ENCODE peak calls at places on chromosomes 16 and 17, in five cellular contexts. N is skeletal muscle cell, A is GM23338, D is endothelial cell, R is AG10803. C is an unnamed sample.

GRCh38 chr17:16617481-16618060 is 36.1 kb downstream of the ZNF624 start:
- DNase-seq in N (no peak), A (no peak), D (no peak), R (no peak), C (no peak)

GRCh38 chr17:67366193-67367157 is at the start of gene PSMD12:
- DNase-seq in N (peak), A (peak), D (peak), R (peak), C (peak)

GRCh38 chr16:12576878-12577277 is 226.8 kb downstream of the CPPED1 start:
- DNase-seq in N (no peak), A (no peak), D (no peak), R (no peak), C (no peak)

GRCh38 chr17:79794659-79795511 is 2.0 kb downstream of the CBX8 start:
- DNase-seq in N (no peak), A (peak), D (no peak), R (no peak), C (no peak)

GRCh38 chr16:64089697-64090096 is 1032.2 kb downstream of the CDH11 start:
- DNase-seq in N (no peak), A (peak), D (peak), R (peak), C (no peak)

GRCh38 chr17:30203471-30203981 is 32.0 kb downstream of the SLC6A4 start:
- DNase-seq in N (no peak), A (peak), D (no peak), R (no peak), C (no peak)

GRCh38 chr17:8124350-8125195 is 667 bp upstream of the HES7 start:
- DNase-seq in N (no peak), A (no peak), D (no peak), R (peak), C (no peak)

GRCh38 chr16:58814348-58814801 is 80.3 kb upstream of the GOT2 start:
- DNase-seq in N (no peak), A (peak), D (peak), R (peak), C (peak)

GRCh38 chr16:6988846-6989245 is 343.8 kb upstream of the RBFOX1 start:
- DNase-seq in N (no peak), A (no peak), D (no peak), R (no peak), C (no peak)

GRCh38 chr17:17256316-17256715 is 19.3 kb upstream of the FLCN start:
- DNase-seq in N (no peak), A (no peak), D (no peak), R (no peak), C (no peak)

GRCh38 chr16:28313587-28313986 is 21.3 kb downstream of the SBK1 start:
- DNase-seq in N (no peak), A (no peak), D (no peak), R (no peak), C (no peak)

GRCh38 chr16:740459-740763 is 386 bp downstream of the CIAO3 start:
- DNase-seq in N (no peak), A (no peak), D (no peak), R (no peak), C (no peak)

GRCh38 chr16:67068212-67068753 is 39.3 kb downstream of the CBFB start:
- DNase-seq in N (no peak), A (no peak), D (no peak), R (no peak), C (no peak)

GRCh38 chr16:66304151-66304550 is 62.3 kb upstream of the CDH5 start:
- DNase-seq in N (no peak), A (no peak), D (no peak), R (no peak), C (peak)

GRCh38 chr16:75482434-75483205 is 12.6 kb downstream of the CHST6 start:
- DNase-seq in N (no peak), A (no peak), D (no peak), R (no peak), C (no peak)

GRCh38 chr16:74936902-74937560 is 47.9 kb downstream of the WDR59 start:
- DNase-seq in N (peak), A (no peak), D (no peak), R (peak), C (no peak)

GRCh38 chr17:1505586-1505985 is 10.8 kb downstream of the INPP5K start:
- DNase-seq in N (no peak), A (no peak), D (no peak), R (no peak), C (no peak)

GRCh38 chr17:63948521-63948920 is 16.4 kb upstream of the CD79B start:
- DNase-seq in N (no peak), A (no peak), D (no peak), R (no peak), C (no peak)

GRCh38 chr17:12605222-12605621 is 60.5 kb upstream of the MYOCD start:
- DNase-seq in N (no peak), A (no peak), D (no peak), R (peak), C (no peak)

GRCh38 chr16:35298460-35299243 is 1839.2 kb downstream of the TP53TG3F start:
- DNase-seq in N (no peak), A (no peak), D (no peak), R (no peak), C (no peak)

GRCh38 chr16:14368399-14368798 is 261.7 kb downstream of the PARN start:
- DNase-seq in N (no peak), A (no peak), D (no peak), R (no peak), C (no peak)

GRCh38 chr17:79843917-79844815 is 4.9 kb upstream of the CBX4 start:
- DNase-seq in N (no peak), A (peak), D (peak), R (peak), C (no peak)

GRCh38 chr16:24544640-24545039 is 5.3 kb downstream of the RBBP6 start:
- DNase-seq in N (no peak), A (no peak), D (no peak), R (peak), C (no peak)

GRCh38 chr16:81350306-81350615 is 35.5 kb downstream of the GAN start:
- DNase-seq in N (no peak), A (no peak), D (no peak), R (peak), C (no peak)

GRCh38 chr17:80945736-80946135 is 45.9 kb upstream of the CHMP6 start:
- DNase-seq in N (no peak), A (no peak), D (no peak), R (no peak), C (no peak)

GRCh38 chr17:80782536-80783427 is 208.9 kb upstream of the CHMP6 start:
- DNase-seq in N (no peak), A (no peak), D (no peak), R (peak), C (no peak)

GRCh38 chr16:88387941-88388627 is 5.3 kb downstream of the ZNF469 start:
- DNase-seq in N (no peak), A (peak), D (no peak), R (peak), C (no peak)

GRCh38 chr16:4663756-4664465 is 29.5 kb upstream of the NUDT16L1 start:
- DNase-seq in N (no peak), A (no peak), D (no peak), R (no peak), C (no peak)

GRCh38 chr16:12168054-12169018 is 191.8 kb downstream of the SNX29 start:
- DNase-seq in N (no peak), A (no peak), D (no peak), R (no peak), C (no peak)

GRCh38 chr17:35973333-35974260 is 7.7 kb downstream of the CCL16 start:
- DNase-seq in N (no peak), A (no peak), D (no peak), R (peak), C (peak)

GRCh38 chr17:65334391-65334790 is 197.2 kb downstream of the RGS9 start:
- DNase-seq in N (no peak), A (no peak), D (no peak), R (peak), C (no peak)

GRCh38 chr17:16962804-16963203 is 9.1 kb downstream of the TNFRSF13B start:
- DNase-seq in N (no peak), A (peak), D (no peak), R (no peak), C (no peak)

GRCh38 chr17:82947051-82947991 is 107.5 kb upstream of the ZNF750 start:
- DNase-seq in N (no peak), A (no peak), D (no peak), R (no peak), C (no peak)

GRCh38 chr16:7713244-7713643 is 380.6 kb downstream of the RBFOX1 start:
- DNase-seq in N (no peak), A (no peak), D (no peak), R (no peak), C (no peak)